ENCODE peak calls at places on chromosomes 3 and 15, in six cellular contexts. I, J, P, F, A and Z are unnamed samples.

GRCh38 chr15:60507596-60508424 is 28.9 kb upstream of the ICE2 start:
- DNase-seq in I (peak), J (peak), P (peak), F (peak), A (peak), Z (peak)

GRCh38 chr3:157112536-157112935 is 47.4 kb downstream of the CCNL1 start:
- DNase-seq in I (no peak), J (no peak), P (no peak), F (no peak), A (no peak), Z (no peak)

GRCh38 chr15:31435891-31436628 is 109.4 kb downstream of the KLF13 start:
- DNase-seq in I (no peak), J (peak), P (no peak), F (no peak), A (peak), Z (peak)

GRCh38 chr3:114762144-114762543 is 384.9 kb downstream of the ZBTB20 start:
- DNase-seq in I (no peak), J (no peak), P (no peak), F (no peak), A (no peak), Z (no peak)

GRCh38 chr3:97958396-97958795 is 13.8 kb downstream of the RIOX2 start:
- DNase-seq in I (no peak), J (no peak), P (no peak), F (no peak), A (no peak), Z (no peak)

GRCh38 chr3:123485551-123485950 is 36.7 kb upstream of the ADCY5 start:
- DNase-seq in I (no peak), J (no peak), P (no peak), F (no peak), A (no peak), Z (no peak)

GRCh38 chr15:65690173-65690572 is 68.4 kb downstream of the SLC24A1 start:
- DNase-seq in I (no peak), J (no peak), P (no peak), F (no peak), A (no peak), Z (no peak)

GRCh38 chr3:33440578-33441321 is 545 bp upstream of the UBP1 start:
- DNase-seq in I (peak), J (peak), P (peak), F (peak), A (peak), Z (peak)

GRCh38 chr3:118369892-118370491 is 664.7 kb downstream of the IGSF11 start:
- DNase-seq in I (no peak), J (no peak), P (no peak), F (no peak), A (peak), Z (no peak)

DNA sequence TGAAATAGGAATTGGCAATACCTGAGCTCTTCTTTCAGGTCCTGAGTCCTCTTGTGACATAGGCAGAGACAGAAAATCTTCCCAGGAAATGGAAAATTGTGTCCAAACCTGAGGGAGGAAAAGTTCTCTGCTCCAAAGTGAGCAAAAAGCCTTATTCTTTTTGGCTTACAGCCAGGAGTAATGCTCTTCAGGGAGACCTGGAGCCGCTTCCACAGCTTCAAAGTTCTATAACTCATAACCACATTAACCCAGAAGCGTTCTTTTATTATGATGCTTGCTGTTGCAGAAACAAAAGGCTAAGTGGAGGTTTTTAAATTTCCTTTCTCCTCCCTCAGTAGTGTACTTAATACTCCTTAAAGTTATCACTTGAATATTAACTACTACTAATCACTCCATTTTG is 621 bp downstream of the IGSF10 start:
- DNase-seq in I (no peak), J (peak), P (no peak), F (no peak), A (no peak), Z (peak)
- TF ChIP-seq EZH2phosphoT487 in I (no peak), J (no peak), P (no peak), F (no peak), A (no peak), Z (no peak)

GRCh38 chr3:32237670-32238026 is 832 bp upstream of the CMTM8 start:
- DNase-seq in I (no peak), J (no peak), P (no peak), F (no peak), A (no peak), Z (no peak)

GRCh38 chr3:32236377-32236776 is 2.1 kb upstream of the CMTM8 start:
- DNase-seq in I (no peak), J (no peak), P (peak), F (no peak), A (no peak), Z (no peak)

GRCh38 chr3:32239638-32240550 is 1.4 kb downstream of the CMTM8 start:
- DNase-seq in I (peak), J (peak), P (peak), F (peak), A (peak), Z (peak)

GRCh38 chr3:32238816-32239637 is 547 bp downstream of the CMTM8 start:
- DNase-seq in I (no peak), J (peak), P (peak), F (no peak), A (no peak), Z (peak)

DNA sequence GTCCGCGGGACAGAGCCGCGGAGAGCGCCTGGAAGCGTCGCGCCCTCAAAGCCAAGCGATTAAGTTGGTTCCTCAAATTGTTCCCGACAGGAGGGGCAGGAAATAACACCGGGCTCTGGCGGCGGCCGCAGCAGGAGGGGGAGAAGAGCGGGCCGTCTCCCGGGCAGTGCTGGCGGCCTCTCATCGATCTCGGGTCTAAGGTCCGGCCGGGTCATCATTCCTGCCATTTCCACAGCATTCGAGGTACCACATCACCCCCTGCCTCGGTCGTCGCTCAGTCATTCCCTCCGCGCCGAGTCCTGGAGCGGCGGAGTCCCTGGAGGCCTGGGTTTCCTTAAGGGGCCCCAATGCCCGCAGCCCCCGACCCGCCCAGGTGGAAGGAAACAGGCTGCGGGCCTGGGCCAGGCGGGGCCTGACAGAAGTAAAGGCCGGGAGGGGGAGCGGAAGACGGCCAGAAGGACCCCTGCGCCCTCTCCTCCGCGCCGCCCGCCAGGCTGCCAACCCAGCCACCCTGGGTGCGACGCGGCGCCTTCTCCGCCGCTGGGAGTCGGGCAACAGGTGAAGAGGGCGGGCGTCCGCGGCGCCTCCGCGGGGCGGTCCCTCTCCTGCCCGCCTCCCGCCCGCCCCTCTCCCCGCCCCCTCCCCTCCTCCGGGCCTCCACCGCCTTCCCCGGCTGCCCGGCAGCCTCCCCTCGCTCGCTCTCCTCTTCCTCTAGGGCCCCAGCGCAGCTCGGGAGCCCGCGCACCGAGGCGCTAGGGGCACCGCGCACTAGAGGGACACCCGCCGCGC is at the start of gene CMTM8:
- DNase-seq in I (peak), J (peak), P (peak), F (peak), A (no peak), Z (peak)
- H3K9ac ChIP-seq in I (no peak), J (no peak), P (peak), F (peak), A (peak), Z (peak)

GRCh38 chr3:174498638-174499037 is 360.5 kb upstream of the NAALADL2 start:
- DNase-seq in I (no peak), J (peak), P (no peak), F (no peak), A (no peak), Z (no peak)
- TF ChIP-seq EZH2phosphoT487 in I (no peak), J (peak), P (no peak), F (no peak), A (no peak), Z (no peak)

DNA sequence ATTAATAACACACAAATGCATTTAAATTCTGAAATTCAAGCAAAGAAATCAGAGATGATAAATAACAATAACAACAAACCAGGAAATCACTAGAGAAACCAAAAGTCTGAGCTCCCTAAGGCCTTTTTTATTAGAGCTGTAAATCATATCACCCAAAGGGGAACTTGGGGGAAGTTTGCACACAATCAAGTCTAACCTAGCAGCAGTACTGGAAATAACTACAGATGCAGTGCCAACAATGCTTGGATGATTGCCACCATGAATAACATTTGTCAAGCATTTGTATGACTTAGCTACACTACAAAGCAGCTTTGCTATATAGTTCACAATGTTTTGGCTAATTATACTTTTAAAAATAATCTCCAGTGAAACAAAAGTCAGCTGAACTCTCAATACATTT is 27.8 kb downstream of the SHQ1 start:
- DNase-seq in I (no peak), J (peak), P (no peak), F (no peak), A (no peak), Z (peak)
- H3K9ac ChIP-seq in I (no peak), J (no peak), P (no peak), F (no peak), A (no peak), Z (no peak)

GRCh38 chr3:23915537-23916108 is 1.2 kb downstream of the NKIRAS1 start:
- DNase-seq in I (peak), J (peak), P (no peak), F (peak), A (no peak), Z (no peak)
- TF ChIP-seq EZH2phosphoT487 in I (no peak), J (no peak), P (no peak), F (no peak), A (no peak), Z (no peak)

GRCh38 chr3:180116658-180117057 is 79.9 kb upstream of the PEX5L start:
- DNase-seq in I (peak), J (no peak), P (no peak), F (no peak), A (no peak), Z (no peak)
- H3K9ac ChIP-seq in I (no peak), J (no peak), P (no peak), F (no peak), A (no peak), Z (no peak)

GRCh38 chr3:120224249-120224648 is 60.8 kb downstream of the GPR156 start:
- DNase-seq in I (no peak), J (no peak), P (no peak), F (no peak), A (no peak), Z (no peak)

GRCh38 chr3:120214161-120214560 is 70.9 kb downstream of the GPR156 start:
- DNase-seq in I (no peak), J (peak), P (no peak), F (no peak), A (no peak), Z (peak)

GRCh38 chr3:120218981-120219380 is 66.0 kb downstream of the GPR156 start:
- DNase-seq in I (no peak), J (no peak), P (no peak), F (no peak), A (no peak), Z (peak)
- TF ChIP-seq EZH2phosphoT487 in I (no peak), J (no peak), P (no peak), F (no peak), A (no peak), Z (no peak)

GRCh38 chr15:51735611-51736010 is 1.8 kb downstream of the LYSMD2 start:
- DNase-seq in I (no peak), J (no peak), P (no peak), F (peak), A (no peak), Z (no peak)
- H3K9ac ChIP-seq in I (no peak), J (no peak), P (no peak), F (no peak), A (no peak), Z (no peak)

GRCh38 chr3:101675709-101676218 is 1.2 kb downstream of the ZBTB11 start:
- DNase-seq in I (no peak), J (no peak), P (no peak), F (peak), A (no peak), Z (peak)
- TF ChIP-seq EZH2phosphoT487 in I (no peak), J (no peak), P (no peak), F (no peak), A (no peak), Z (no peak)

GRCh38 chr3:184596886-184597575 is 35.4 kb downstream of the EPHB3 start:
- DNase-seq in I (no peak), J (no peak), P (no peak), F (no peak), A (no peak), Z (no peak)
- H3K9ac ChIP-seq in I (no peak), J (no peak), P (no peak), F (no peak), A (no peak), Z (no peak)